ENCODE peak calls at places on chromosomes 12 and 14, in seven cellular contexts. A is foreskin keratinocyte; B is sigmoid colon; U is frontal cortex; J is WTC11; G is activated CD8-positive, alpha-beta memory T cell treated with anti-CD3 and anti-CD28 coated beads, Interleukin-2, amount 50 U/mL, for 4 hours; E is aorta. P is an unnamed sample.

GRCh38 chr14:68772761-68773381 is 20.0 kb downstream of the ZFP36L1 start:
- DNase-seq in U (no peak), E (peak; percentile 17), A (no peak), J (no peak), B (peak; percentile 25), G (no peak), P (peak; percentile 69)

GRCh38 chr14:30756594-30756993 is 117.8 kb upstream of the COCH start:
- DNase-seq in B (no peak), E (no peak), A (no peak), J (no peak), U (no peak), G (no peak), P (no peak)

GRCh38 chr12:24268663-24269186 is 319.3 kb upstream of the SOX5 start:
- DNase-seq in U (no peak), A (no peak), B (no peak), E (no peak), G (no peak), J (no peak), P (no peak)

GRCh38 chr12:59383426-59383822 is 212.4 kb upstream of the SLC16A7 start:
- DNase-seq in J (no peak), U (no peak), B (no peak), G (no peak), E (no peak), A (peak; percentile 48), P (no peak)

GRCh38 chr12:118126119-118126757 is 9.7 kb upstream of the PEBP1 start:
- DNase-seq in E (no peak), A (no peak), J (no peak), B (no peak), U (no peak), G (no peak), P (no peak)

GRCh38 chr14:50057331-50057730 is 59.0 kb downstream of the VCPKMT start:
- DNase-seq in G (no peak), B (no peak), U (no peak), A (no peak), J (no peak), E (no peak), P (peak; percentile 22)

GRCh38 chr12:10783252-10783651 is 19.2 kb downstream of the TAS2R7 start:
- DNase-seq in B (no peak), U (no peak), G (no peak), A (no peak), E (no peak), J (no peak), P (no peak)

GRCh38 chr14:83548061-83548839 is 1981.7 kb upstream of the FLRT2 start:
- DNase-seq in A (no peak), E (no peak), J (no peak), G (no peak), U (no peak), B (no peak), P (no peak)

GRCh38 chr14:76922599-76922998 is 96.4 kb downstream of the LRRC74A start:
- DNase-seq in E (no peak), B (no peak), J (no peak), U (no peak), A (no peak), G (no peak), P (no peak)

GRCh38 chr12:104378427-104378826 is 74.9 kb downstream of the EID3 start:
- DNase-seq in B (no peak), A (no peak), G (no peak), U (no peak), J (no peak), E (no peak), P (no peak)

GRCh38 chr14:69260979-69261605 is 1.1 kb downstream of the GALNT16 start:
- DNase-seq in A (no peak), E (no peak), G (peak; percentile 32), J (peak; percentile 73), B (no peak), U (peak; percentile 63), P (no peak)

GRCh38 chr14:81275305-81275950 is 54.7 kb upstream of the GTF2A1 start:
- DNase-seq in U (no peak), B (no peak), J (no peak), A (no peak), E (no peak), G (no peak), P (no peak)

GRCh38 chr14:104700747-104701215 is 11.4 kb downstream of the INF2 start:
- DNase-seq in G (no peak), A (no peak), J (no peak), E (no peak), U (no peak), B (no peak), P (no peak)

GRCh38 chr14:62939970-62940369 is 105.3 kb downstream of the KCNH5 start:
- DNase-seq in E (no peak), U (no peak), B (no peak), A (no peak), J (no peak), G (no peak), P (no peak)

GRCh38 chr14:105805701-105806100 is 279.3 kb downstream of the TMEM121 start:
- DNase-seq in G (no peak), A (no peak), U (no peak), B (no peak), J (no peak), E (no peak), P (no peak)

GRCh38 chr12:78863482-78864427 is 819 bp upstream of the SYT1 start:
- DNase-seq in B (peak; percentile 75), U (no peak), A (peak; percentile 46), G (no peak), J (peak; percentile 81), E (peak; percentile 46), P (peak; percentile 83)

GRCh38 chr14:93019367-93019843 is 96.3 kb downstream of the ITPK1 start:
- DNase-seq in J (no peak), A (no peak), U (no peak), G (no peak), E (no peak), B (peak; percentile 88), P (no peak)

GRCh38 chr12:131536337-131536736 is 174.6 kb upstream of the SFSWAP start:
- DNase-seq in B (no peak), J (no peak), U (no peak), G (peak; percentile 28), E (no peak), A (no peak), P (peak; percentile 16)

GRCh38 chr14:73227812-73228781 is 9.2 kb upstream of the PAPLN start:
- DNase-seq in B (peak; percentile 83), A (peak; percentile 58), J (peak; percentile 54), E (peak; percentile 76), G (no peak), U (no peak), P (no peak)

GRCh38 chr14:23861666-23862065 is 91.9 kb upstream of the DHRS4 start:
- DNase-seq in A (no peak), E (no peak), U (no peak), G (no peak), B (no peak), J (no peak), P (no peak)

GRCh38 chr12:67943295-67943892 is 45.9 kb upstream of the IFNG-AS1 start:
- DNase-seq in A (peak; percentile 25), U (peak; percentile 10), B (peak; percentile 80), E (peak; percentile 54), J (peak; percentile 42), G (peak; percentile 66), P (no peak)

GRCh38 chr12:124527861-124528561 is 39.4 kb downstream of the NCOR2 start:
- DNase-seq in G (no peak), A (no peak), B (no peak), J (no peak), E (no peak), U (no peak), P (no peak)

GRCh38 chr12:131902332-131903241 is 8.2 kb downstream of the ULK1 start:
- DNase-seq in A (no peak), J (no peak), G (no peak), B (peak; percentile 63), E (no peak), U (no peak), P (no peak)

GRCh38 chr12:67915335-67915851 is 73.9 kb upstream of the IFNG-AS1 start:
- DNase-seq in A (no peak), U (no peak), J (no peak), B (no peak), E (no peak), G (no peak), P (no peak)

GRCh38 chr12:19167708-19168107 is 38.2 kb downstream of the PLEKHA5 start:
- DNase-seq in U (no peak), B (no peak), E (no peak), J (no peak), G (no peak), A (no peak), P (no peak)

GRCh38 chr12:85874064-85874463 is at the start of gene NTS:
- DNase-seq in G (no peak), U (no peak), A (no peak), J (no peak), B (no peak), E (no peak), P (no peak)

GRCh38 chr14:101538865-101539264 is 22.4 kb upstream of the DIO3 start:
- DNase-seq in A (no peak), G (no peak), E (no peak), U (no peak), B (no peak), J (no peak), P (no peak)

GRCh38 chr14:59905193-59905592 is 14.8 kb upstream of the LRRC9 start:
- DNase-seq in B (no peak), A (no peak), U (no peak), G (no peak), E (no peak), J (no peak), P (no peak)

GRCh38 chr12:12839886-12840285 is 26.7 kb downstream of the DDX47 start:
- DNase-seq in J (no peak), A (peak; percentile 41), G (no peak), B (no peak), U (no peak), E (peak; percentile 86), P (no peak)

GRCh38 chr12:78060186-78060585 is 229.5 kb downstream of the NAV3 start:
- DNase-seq in E (no peak), U (no peak), J (no peak), A (peak; percentile 42), B (no peak), G (no peak), P (no peak)

GRCh38 chr14:51211149-51211548 is 28.9 kb upstream of the TMX1 start:
- DNase-seq in E (no peak), B (no peak), G (no peak), J (no peak), A (no peak), U (no peak), P (no peak)

P was measured in mesenteric fat pad.